ENCODE peak calls at places on chromosome 2, in five cellular contexts. W, F, P, Y and J are unnamed samples.

GRCh38 chr2:34307636-34308035 is 708.5 kb upstream of the FAM98A start:
- DNase-seq in W (no peak), F (no peak), P (no peak), Y (no peak), J (no peak)

GRCh38 chr2:238938460-238939055 is 90.7 kb downstream of the TWIST2 start:
- DNase-seq in W (peak; percentile 90), F (peak; percentile 32), P (no peak), Y (no peak), J (peak; percentile 49)

GRCh38 chr2:218286570-218287459 is 5.5 kb downstream of the TMBIM1 start:
- DNase-seq in W (peak; percentile 97), F (peak; percentile 93), P (peak; percentile 93), Y (peak; percentile 97), J (peak; percentile 98)

GRCh38 chr2:140234176-140234575 is 1454.0 kb upstream of the NXPH2 start:
- DNase-seq in W (no peak), F (no peak), P (no peak), Y (no peak), J (no peak)

GRCh38 chr2:43184339-43184895 is 42.0 kb downstream of the ZFP36L2 start:
- DNase-seq in W (no peak), F (no peak), P (peak; percentile 64), Y (peak; percentile 99), J (peak; percentile 95)

GRCh38 chr2:8409461-8410260 is 272.2 kb upstream of the ID2 start:
- DNase-seq in W (no peak), F (no peak), P (no peak), Y (no peak), J (no peak)

GRCh38 chr2:235050992-235051351 is 99.2 kb downstream of the SH3BP4 start:
- DNase-seq in W (peak; percentile 92), F (peak; percentile 96), P (peak; percentile 96), Y (peak; percentile 82), J (peak; percentile 83)

GRCh38 chr2:68560583-68560982 is 82.8 kb upstream of the PROKR1 start:
- DNase-seq in W (no peak), F (no peak), P (no peak), Y (no peak), J (no peak)

GRCh38 chr2:241014224-241014623 is 15.8 kb downstream of the SNED1 start:
- DNase-seq in W (no peak), F (peak; percentile 17), P (no peak), Y (no peak), J (no peak)

GRCh38 chr2:172927381-172928357 is 148.0 kb upstream of the MAP3K20 start:
- DNase-seq in W (peak; percentile 85), F (peak; percentile 64), P (no peak), Y (no peak), J (no peak)

GRCh38 chr2:32168513-32168912 is 2.8 kb downstream of the SLC30A6 start:
- DNase-seq in W (no peak), F (no peak), P (no peak), Y (no peak), J (no peak)

GRCh38 chr2:197889041-197889440 is 84.6 kb downstream of the PLCL1 start:
- DNase-seq in W (peak; percentile 75), F (no peak), P (peak; percentile 70), Y (peak; percentile 82), J (peak; percentile 40)

GRCh38 chr2:220036431-220036830 is 409.0 kb downstream of the SLC4A3 start:
- DNase-seq in W (no peak), F (no peak), P (no peak), Y (no peak), J (no peak)

GRCh38 chr2:235360446-235360845 is 133.4 kb upstream of the AGAP1 start:
- DNase-seq in W (no peak), F (no peak), P (no peak), Y (no peak), J (no peak)

GRCh38 chr2:54468643-54469042 is 12.5 kb downstream of the SPTBN1 start:
- DNase-seq in W (no peak), F (no peak), P (no peak), Y (no peak), J (no peak)

GRCh38 chr2:3142961-3143571 is 234.6 kb downstream of the EIPR1 start:
- DNase-seq in W (no peak), F (peak; percentile 50), P (no peak), Y (no peak), J (no peak)

GRCh38 chr2:71120195-71120594 is 9.8 kb downstream of the MCEE start:
- DNase-seq in W (no peak), F (no peak), P (no peak), Y (no peak), J (no peak)

GRCh38 chr2:3986063-3986462 is 282.7 kb downstream of the DCDC2C start:
- DNase-seq in W (no peak), F (no peak), P (no peak), Y (peak; percentile 43), J (no peak)

GRCh38 chr2:219570924-219571310 is 422 bp downstream of the OBSL1 start:
- DNase-seq in W (peak; percentile 30), F (no peak), P (peak; percentile 20), Y (no peak), J (peak; percentile 8)

GRCh38 chr2:43340066-43340465 is 113.7 kb upstream of the ZFP36L2 start:
- DNase-seq in W (peak; percentile 78), F (no peak), P (no peak), Y (peak; percentile 55), J (peak; percentile 44)

GRCh38 chr2:156435725-156436476 is at the start of gene GPD2:
- DNase-seq in W (peak; percentile 88), F (peak; percentile 92), P (peak; percentile 95), Y (peak; percentile 71), J (peak; percentile 61)

GRCh38 chr2:219803294-219803693 is 175.9 kb downstream of the SLC4A3 start:
- DNase-seq in W (peak; percentile 12), F (no peak), P (no peak), Y (peak; percentile 16), J (peak; percentile 62)

GRCh38 chr2:240569998-240570530 is 1.8 kb downstream of the RNPEPL1 start:
- DNase-seq in W (no peak), F (peak; percentile 43), P (no peak), Y (no peak), J (no peak)

GRCh38 chr2:84832772-84833461 is 48.0 kb downstream of the TRABD2A start:
- DNase-seq in W (no peak), F (no peak), P (peak; percentile 74), Y (no peak), J (no peak)

GRCh38 chr2:207833265-207833751 is 63.6 kb upstream of the FZD5 start:
- DNase-seq in W (no peak), F (no peak), P (no peak), Y (peak; percentile 48), J (peak; percentile 35)

GRCh38 chr2:238162171-238162515 is 3.4 kb downstream of the ERFE start:
- DNase-seq in W (no peak), F (no peak), P (no peak), Y (no peak), J (no peak)

GRCh38 chr2:208064220-208064951 is 39.1 kb upstream of the PLEKHM3 start:
- DNase-seq in W (peak; percentile 80), F (no peak), P (no peak), Y (peak; percentile 78), J (peak; percentile 88)

GRCh38 chr2:96860065-96861029 is 2.5 kb upstream of the ANKRD39 start:
- DNase-seq in W (no peak), F (no peak), P (peak; percentile 29), Y (no peak), J (no peak)

GRCh38 chr2:108835038-108835437 is 48.5 kb downstream of the CCDC138 start:
- DNase-seq in W (no peak), F (no peak), P (peak; percentile 41), Y (no peak), J (no peak)

GRCh38 chr2:109614715-109615636 is 812 bp downstream of the SOWAHC start:
- DNase-seq in W (peak; percentile 35), F (no peak), P (peak; percentile 37), Y (no peak), J (peak; percentile 37)

GRCh38 chr2:23404426-23404825 is 19.4 kb downstream of the KLHL29 start:
- DNase-seq in W (peak; percentile 84), F (no peak), P (peak; percentile 55), Y (peak; percentile 67), J (peak; percentile 40)

GRCh38 chr2:30955516-30956132 is 148.4 kb upstream of the CAPN13 start:
- DNase-seq in W (no peak), F (no peak), P (peak; percentile 28), Y (no peak), J (no peak)

GRCh38 chr2:37984176-37984575 is 59.1 kb downstream of the RMDN2 start:
- DNase-seq in W (no peak), F (no peak), P (no peak), Y (no peak), J (no peak)

GRCh38 chr2:37984589-37984988 is 59.5 kb downstream of the RMDN2 start:
- DNase-seq in W (peak; percentile 57), F (no peak), P (no peak), Y (peak; percentile 28), J (no peak)

GRCh38 chr2:37983719-37984118 is 58.6 kb downstream of the RMDN2 start:
- DNase-seq in W (no peak), F (no peak), P (no peak), Y (no peak), J (no peak)

GRCh38 chr2:37982847-37983246 is 57.8 kb downstream of the RMDN2 start:
- DNase-seq in W (no peak), F (no peak), P (no peak), Y (no peak), J (no peak)

GRCh38 chr2:37982147-37982582 is 57.1 kb downstream of the RMDN2 start:
- DNase-seq in W (peak; percentile 81), F (peak; percentile 70), P (peak; percentile 87), Y (peak; percentile 49), J (peak; percentile 52)
- H3K4me3 ChIP-seq in W (peak overlapping the region; percentile 24), F (no peak overlapping the region), P (no peak overlapping the region), Y (no peak overlapping the region), J (no peak overlapping the region)

DNA sequence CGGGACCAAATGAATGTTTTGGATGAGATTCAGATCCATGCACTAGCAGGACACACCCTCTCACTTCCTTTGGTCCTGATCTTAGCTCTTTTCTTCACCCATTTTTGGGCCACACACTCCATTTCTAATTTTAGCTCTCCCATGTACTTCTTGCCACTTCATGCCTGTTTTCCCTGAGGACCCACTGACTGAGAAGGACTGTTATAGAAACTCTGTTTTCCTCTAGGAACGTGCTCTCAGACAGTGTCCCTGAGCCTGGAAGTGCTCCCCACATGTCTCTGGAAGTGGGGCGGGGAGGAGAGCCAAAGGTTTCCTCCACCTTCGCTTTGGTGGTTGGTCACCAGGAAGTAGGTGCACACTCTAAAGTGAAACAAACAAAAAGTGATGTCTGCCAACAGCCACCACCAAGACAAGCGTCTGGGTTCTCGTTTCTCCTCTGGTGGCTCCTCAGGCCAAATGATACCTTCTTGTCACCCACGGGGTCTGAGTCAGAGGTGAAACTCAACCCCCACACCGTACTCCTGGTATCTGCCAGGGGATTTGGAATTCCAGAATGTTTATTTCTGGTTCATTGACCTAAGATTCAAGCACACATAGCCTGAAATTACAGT is 74.7 kb downstream of the MERTK start:
- DNase-seq in W (no peak), F (peak; percentile 34), P (no peak), Y (peak; percentile 35), J (no peak)
- H3K4me3 ChIP-seq in W (no peak overlapping the region), F (no peak overlapping the region), P (no peak overlapping the region), Y (no peak overlapping the region), J (no peak overlapping the region)

DNA sequence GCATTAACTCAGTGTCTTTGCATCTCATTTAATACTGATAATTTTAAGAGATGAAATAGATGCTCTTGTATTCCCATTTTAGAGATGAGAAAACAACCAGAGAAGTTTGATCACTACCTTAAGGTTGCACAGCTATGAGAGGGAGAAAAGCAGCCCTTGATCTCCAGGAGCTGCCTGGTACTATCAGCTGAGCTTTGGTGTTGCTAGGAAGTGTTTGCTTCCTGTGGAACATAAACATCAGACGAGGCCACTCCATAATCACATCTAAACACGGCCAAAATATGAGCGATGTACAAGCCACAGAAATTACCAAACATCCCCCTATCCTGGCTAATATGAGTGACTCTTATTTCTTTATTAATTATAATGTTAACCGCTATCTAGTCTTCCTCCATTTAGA is 620 bp upstream of the WDFY1 start:
- DNase-seq in W (no peak), F (no peak), P (no peak), Y (no peak), J (no peak)
- H3K4me3 ChIP-seq in W (no peak overlapping the region), F (peak overlapping the region; percentile 93), P (no peak overlapping the region), Y (no peak overlapping the region), J (no peak overlapping the region)

GRCh38 chr2:47309952-47310800 is 92.8 kb upstream of the MSH2 start:
- DNase-seq in W (peak; percentile 47), F (peak; percentile 48), P (no peak), Y (no peak), J (no peak)
- H3K4me3 ChIP-seq in W (no peak overlapping the region), F (no peak overlapping the region), P (no peak overlapping the region), Y (no peak overlapping the region), J (no peak overlapping the region)